ENCODE peak calls at places on chromosomes 1 and 21, in five cellular contexts. One of them, this sample, is unnamed.

GRCh38 chr1:225770586-225771248 is 6.9 kb upstream of the SRP9 start:
- DNase-seq in endodermal cell: no peak
- DNase-seq in heart left ventricle: no peak
- DNase-seq in tibial artery: peak; percentile 33
- DNase-seq in cardiac muscle cell: peak; percentile 45
- DNase-seq in this sample: no peak

GRCh38 chr1:9121891-9122409 is 7.0 kb downstream of the GPR157 start:
- DNase-seq in endodermal cell: no peak
- DNase-seq in heart left ventricle: no peak
- DNase-seq in tibial artery: no peak
- DNase-seq in cardiac muscle cell: no peak
- DNase-seq in this sample: no peak

GRCh38 chr1:225817611-225818061 is 7.7 kb downstream of the EPHX1 start:
- DNase-seq in endodermal cell: peak; percentile 77
- DNase-seq in heart left ventricle: peak; percentile 83
- DNase-seq in tibial artery: peak; percentile 96
- DNase-seq in cardiac muscle cell: no peak
- DNase-seq in this sample: peak; percentile 31

GRCh38 chr21:43712268-43712942 is 6.5 kb upstream of the PDXK start:
- DNase-seq in endodermal cell: peak; percentile 49
- DNase-seq in heart left ventricle: no peak
- DNase-seq in tibial artery: no peak
- DNase-seq in cardiac muscle cell: no peak
- DNase-seq in this sample: peak; percentile 78

GRCh38 chr1:147334292-147334691 is 91.8 kb downstream of the CHD1L start:
- DNase-seq in endodermal cell: no peak
- DNase-seq in heart left ventricle: no peak
- DNase-seq in tibial artery: no peak
- DNase-seq in cardiac muscle cell: no peak
- DNase-seq in this sample: no peak

GRCh38 chr1:107963601-107964396 is 1.2 kb downstream of the VAV3 start:
- DNase-seq in endodermal cell: peak; percentile 79
- DNase-seq in heart left ventricle: peak; percentile 33
- DNase-seq in tibial artery: no peak
- DNase-seq in cardiac muscle cell: peak; percentile 22
- DNase-seq in this sample: peak; percentile 5

GRCh38 chr1:231931846-231932454 is 305.4 kb downstream of the DISC1 start:
- DNase-seq in endodermal cell: peak; percentile 83
- DNase-seq in heart left ventricle: no peak
- DNase-seq in tibial artery: no peak
- DNase-seq in cardiac muscle cell: no peak
- DNase-seq in this sample: no peak

GRCh38 chr1:5680600-5680999 is 311.6 kb downstream of the NPHP4 start:
- DNase-seq in endodermal cell: no peak
- DNase-seq in heart left ventricle: no peak
- DNase-seq in tibial artery: no peak
- DNase-seq in cardiac muscle cell: no peak
- DNase-seq in this sample: no peak

GRCh38 chr1:235134171-235134570 is 5.5 kb upstream of the TOMM20 start:
- DNase-seq in endodermal cell: no peak
- DNase-seq in heart left ventricle: no peak
- DNase-seq in tibial artery: no peak
- DNase-seq in cardiac muscle cell: no peak
- DNase-seq in this sample: no peak

GRCh38 chr1:41738475-41738874 is 180.2 kb downstream of the HIVEP3 start:
- DNase-seq in endodermal cell: no peak
- DNase-seq in heart left ventricle: no peak
- DNase-seq in tibial artery: no peak
- DNase-seq in cardiac muscle cell: no peak
- DNase-seq in this sample: no peak

GRCh38 chr1:220874201-220874655 is 5.0 kb upstream of the HLX start:
- DNase-seq in endodermal cell: peak; percentile 85
- DNase-seq in heart left ventricle: peak; percentile 63
- DNase-seq in tibial artery: no peak
- DNase-seq in cardiac muscle cell: peak; percentile 70
- DNase-seq in this sample: no peak

GRCh38 chr1:194342484-194343262 is 1156.3 kb upstream of the B3GALT2 start:
- DNase-seq in endodermal cell: peak; percentile 81
- DNase-seq in heart left ventricle: no peak
- DNase-seq in tibial artery: no peak
- DNase-seq in cardiac muscle cell: no peak
- DNase-seq in this sample: no peak

GRCh38 chr1:2788506-2789163 is 12.9 kb downstream of the TTC34 start:
- DNase-seq in endodermal cell: no peak
- DNase-seq in heart left ventricle: peak; percentile 11
- DNase-seq in tibial artery: peak; percentile 39
- DNase-seq in cardiac muscle cell: no peak
- DNase-seq in this sample: no peak

DNA sequence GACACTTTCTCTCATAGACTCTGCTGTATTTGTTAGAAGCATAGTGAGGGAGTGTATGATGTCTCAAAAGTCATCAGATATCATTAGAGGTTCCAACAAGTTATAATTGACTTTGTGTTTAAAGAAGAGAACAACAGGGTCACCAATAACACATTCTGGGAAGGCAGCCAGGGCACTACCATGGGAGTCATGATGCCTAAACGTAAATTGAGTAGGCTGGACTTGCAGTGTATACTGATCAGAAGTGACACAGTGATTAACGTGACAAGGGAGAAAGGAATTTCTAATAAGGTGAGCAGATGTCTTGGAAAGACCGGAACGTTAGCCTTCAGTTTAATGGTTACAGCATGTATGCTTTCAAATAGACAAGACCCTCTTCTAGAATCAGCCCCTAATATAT is 973.2 kb downstream of the NCAM2 start:
- DNase-seq in endodermal cell: no peak
- DNase-seq in heart left ventricle: no peak
- DNase-seq in tibial artery: no peak
- DNase-seq in cardiac muscle cell: no peak
- DNase-seq in this sample: no peak
- TF ChIP-seq CTCF in endodermal cell: no peak
- TF ChIP-seq CTCF in heart left ventricle: no peak
- TF ChIP-seq CTCF in tibial artery: no peak
- TF ChIP-seq CTCF in cardiac muscle cell: no peak
- TF ChIP-seq CTCF in this sample: no peak

GRCh38 chr1:198273901-198274300 is 117.1 kb downstream of the NEK7 start:
- DNase-seq in endodermal cell: no peak
- DNase-seq in heart left ventricle: no peak
- DNase-seq in tibial artery: no peak
- DNase-seq in cardiac muscle cell: no peak
- DNase-seq in this sample: no peak

GRCh38 chr1:198272492-198272891 is 115.7 kb downstream of the NEK7 start:
- DNase-seq in endodermal cell: no peak
- DNase-seq in heart left ventricle: no peak
- DNase-seq in tibial artery: no peak
- DNase-seq in cardiac muscle cell: no peak
- DNase-seq in this sample: no peak

GRCh38 chr1:198270421-198270820 is 113.6 kb downstream of the NEK7 start:
- DNase-seq in endodermal cell: no peak
- DNase-seq in heart left ventricle: no peak
- DNase-seq in tibial artery: no peak
- DNase-seq in cardiac muscle cell: no peak
- DNase-seq in this sample: no peak

GRCh38 chr1:198269352-198269940 is 112.6 kb downstream of the NEK7 start:
- DNase-seq in endodermal cell: no peak
- DNase-seq in heart left ventricle: no peak
- DNase-seq in tibial artery: no peak
- DNase-seq in cardiac muscle cell: no peak
- DNase-seq in this sample: peak; percentile 39

DNA sequence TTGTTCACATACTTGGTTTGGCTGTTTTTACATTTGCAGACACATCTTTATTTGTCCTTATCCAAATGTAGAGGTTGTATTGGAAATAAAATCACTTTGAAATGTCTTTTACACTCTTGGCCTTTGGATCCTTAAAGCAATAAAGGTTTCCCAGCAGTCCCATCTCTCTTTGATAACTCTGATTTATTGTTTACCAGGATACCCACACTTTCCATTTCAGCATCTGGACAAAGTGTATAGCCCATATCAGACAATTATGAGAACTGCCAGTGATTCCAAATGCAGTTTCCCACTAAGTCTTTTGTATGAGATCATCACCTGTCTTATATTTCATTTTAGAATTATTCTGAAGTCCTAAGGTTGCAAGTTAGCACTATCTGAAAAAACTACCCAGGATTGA is 114.7 kb downstream of the NEK7 start:
- DNase-seq in endodermal cell: no peak
- DNase-seq in heart left ventricle: no peak
- DNase-seq in tibial artery: no peak
- DNase-seq in cardiac muscle cell: no peak
- DNase-seq in this sample: no peak
- H3K4me1 ChIP-seq in endodermal cell: peaks cover 6% of the 10 kb centered on the region
- H3K4me1 ChIP-seq in heart left ventricle: peaks cover 59% of the 10 kb centered on the region
- H3K4me1 ChIP-seq in tibial artery: no peaks in the 10 kb centered on the region
- H3K4me1 ChIP-seq in cardiac muscle cell: peaks cover 32% of the 10 kb centered on the region
- H3K4me1 ChIP-seq in this sample: peaks cover 31% of the 10 kb centered on the region

GRCh38 chr1:34617717-34618116 is 137.1 kb upstream of the GJB5 start:
- DNase-seq in endodermal cell: no peak
- DNase-seq in heart left ventricle: no peak
- DNase-seq in tibial artery: no peak
- DNase-seq in cardiac muscle cell: no peak
- DNase-seq in this sample: no peak

GRCh38 chr1:34606504-34606903 is 148.3 kb upstream of the GJB5 start:
- DNase-seq in endodermal cell: no peak
- DNase-seq in heart left ventricle: no peak
- DNase-seq in tibial artery: no peak
- DNase-seq in cardiac muscle cell: no peak
- DNase-seq in this sample: no peak

GRCh38 chr1:34610063-34610462 is 144.8 kb upstream of the GJB5 start:
- DNase-seq in endodermal cell: no peak
- DNase-seq in heart left ventricle: no peak
- DNase-seq in tibial artery: no peak
- DNase-seq in cardiac muscle cell: no peak
- DNase-seq in this sample: no peak

GRCh38 chr1:34611571-34611970 is 143.3 kb upstream of the GJB5 start:
- DNase-seq in endodermal cell: no peak
- DNase-seq in heart left ventricle: no peak
- DNase-seq in tibial artery: no peak
- DNase-seq in cardiac muscle cell: no peak
- DNase-seq in this sample: no peak

GRCh38 chr1:34612091-34612631 is 142.7 kb upstream of the GJB5 start:
- DNase-seq in endodermal cell: no peak
- DNase-seq in heart left ventricle: no peak
- DNase-seq in tibial artery: no peak
- DNase-seq in cardiac muscle cell: no peak
- DNase-seq in this sample: no peak
- H3K27me3 ChIP-seq in endodermal cell: peaks cover 10% of the 10 kb centered on the region
- H3K27me3 ChIP-seq in heart left ventricle: peaks cover 7% of the 10 kb centered on the region
- H3K27me3 ChIP-seq in tibial artery: peaks cover 30% of the 10 kb centered on the region
- H3K27me3 ChIP-seq in cardiac muscle cell: peaks cover 3% of the 10 kb centered on the region
- H3K27me3 ChIP-seq in this sample: no peaks in the 10 kb centered on the region

DNA sequence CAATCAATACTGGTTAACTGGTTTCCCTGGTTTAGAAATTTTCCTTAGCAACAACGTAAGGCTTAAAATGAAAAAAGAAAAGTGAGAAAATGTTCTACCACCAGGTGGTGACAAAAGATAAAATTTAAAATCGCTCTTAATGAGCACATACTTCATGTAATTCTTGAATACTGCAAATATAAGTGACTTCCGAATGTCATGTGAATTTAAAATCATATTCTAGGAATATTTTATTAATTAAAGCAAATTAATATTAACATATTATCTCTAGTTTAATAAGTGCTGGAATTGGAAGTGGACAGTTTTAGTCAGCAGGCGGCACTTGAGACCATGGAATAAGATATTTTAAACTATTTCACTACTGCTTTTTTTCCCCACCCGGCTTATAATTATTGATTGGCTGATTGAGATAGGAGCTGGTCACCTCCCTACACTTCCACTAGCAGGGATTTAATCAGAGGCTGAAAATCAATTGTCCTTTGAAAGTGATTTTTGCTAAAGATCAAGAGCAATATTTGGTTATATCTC is 5.0 kb upstream of the ADAMTS1 start:
- DNase-seq in endodermal cell: no peak
- DNase-seq in heart left ventricle: no peak
- DNase-seq in tibial artery: no peak
- DNase-seq in cardiac muscle cell: no peak
- DNase-seq in this sample: peak; percentile 42
- TF ChIP-seq CTCF in endodermal cell: peak; percentile 91
- TF ChIP-seq CTCF in heart left ventricle: peak; percentile 61
- TF ChIP-seq CTCF in tibial artery: peak; percentile 78
- TF ChIP-seq CTCF in cardiac muscle cell: peak; percentile 61
- TF ChIP-seq CTCF in this sample: peak; percentile 82

GRCh38 chr1:204524986-204525385 is 8.8 kb downstream of the MDM4 start:
- DNase-seq in endodermal cell: no peak
- DNase-seq in heart left ventricle: no peak
- DNase-seq in tibial artery: no peak
- DNase-seq in cardiac muscle cell: no peak
- DNase-seq in this sample: peak; percentile 89

GRCh38 chr1:204516180-204516879 is at the start of gene MDM4:
- DNase-seq in endodermal cell: peak; percentile 98
- DNase-seq in heart left ventricle: peak; percentile 95
- DNase-seq in tibial artery: peak; percentile 95
- DNase-seq in cardiac muscle cell: peak; percentile 95
- DNase-seq in this sample: peak; percentile 90

GRCh38 chr1:204523605-204524215 is 7.5 kb downstream of the MDM4 start:
- DNase-seq in endodermal cell: peak; percentile 71
- DNase-seq in heart left ventricle: no peak
- DNase-seq in tibial artery: no peak
- DNase-seq in cardiac muscle cell: no peak
- DNase-seq in this sample: peak; percentile 79

GRCh38 chr1:204520834-204521709 is 4.9 kb downstream of the MDM4 start:
- DNase-seq in endodermal cell: peak; percentile 41
- DNase-seq in heart left ventricle: no peak
- DNase-seq in tibial artery: no peak
- DNase-seq in cardiac muscle cell: no peak
- DNase-seq in this sample: peak; percentile 68
- H3K4me1 ChIP-seq in endodermal cell: no peaks in the 10 kb centered on the region
- H3K4me1 ChIP-seq in heart left ventricle: peaks cover 50% of the 10 kb centered on the region
- H3K4me1 ChIP-seq in tibial artery: no peaks in the 10 kb centered on the region
- H3K4me1 ChIP-seq in cardiac muscle cell: no peaks in the 10 kb centered on the region
- H3K4me1 ChIP-seq in this sample: peaks cover 26% of the 10 kb centered on the region